ENCODE peak calls at places on chromosomes 2 and 18, in seven cellular contexts. One of them, this sample, is unnamed.

GRCh38 chr2:110852541-110853263 is 120.3 kb downstream of the ACOXL start:
- DNase-seq in GM12878: no peak
- DNase-seq in H1: no peak
- DNase-seq in HCT116: no peak
- DNase-seq in SK-N-SH: no peak
- DNase-seq in HepG2: no peak
- DNase-seq in K562: no peak
- DNase-seq in this sample: no peak

GRCh38 chr18:35458677-35459441 is 38.9 kb downstream of the INO80C start:
- DNase-seq in SK-N-SH: no peak
- DNase-seq in K562: peak
- DNase-seq in HCT116: peak
- DNase-seq in H1: peak
- DNase-seq in GM12878: peak
- DNase-seq in HepG2: peak
- DNase-seq in this sample: no peak

GRCh38 chr2:191740016-191740419 is 62.1 kb downstream of the NABP1 start:
- DNase-seq in HCT116: no peak
- DNase-seq in K562: no peak
- DNase-seq in GM12878: peak
- DNase-seq in HepG2: no peak
- DNase-seq in SK-N-SH: no peak
- DNase-seq in H1: no peak
- DNase-seq in this sample: no peak

GRCh38 chr2:174025271-174026121 is 60.3 kb upstream of the SP3 start:
- DNase-seq in H1: no peak
- DNase-seq in HepG2: peak
- DNase-seq in GM12878: no peak
- DNase-seq in HCT116: no peak
- DNase-seq in K562: no peak
- DNase-seq in SK-N-SH: peak
- DNase-seq in this sample: no peak

GRCh38 chr18:2985628-2986027 is 27.3 kb downstream of the LPIN2 start:
- DNase-seq in GM12878: no peak
- DNase-seq in K562: peak
- DNase-seq in HCT116: peak
- DNase-seq in SK-N-SH: no peak
- DNase-seq in HepG2: peak
- DNase-seq in H1: no peak
- DNase-seq in this sample: no peak

GRCh38 chr2:175414872-175415487 is 233.5 kb upstream of the ATP5MC3 start:
- DNase-seq in K562: peak
- DNase-seq in GM12878: no peak
- DNase-seq in SK-N-SH: peak
- DNase-seq in HepG2: peak
- DNase-seq in HCT116: peak
- DNase-seq in H1: peak
- DNase-seq in this sample: peak

GRCh38 chr2:137675584-137676327 is 288.5 kb upstream of the HNMT start:
- DNase-seq in HCT116: no peak
- DNase-seq in GM12878: no peak
- DNase-seq in H1: no peak
- DNase-seq in K562: no peak
- DNase-seq in HepG2: no peak
- DNase-seq in SK-N-SH: no peak
- DNase-seq in this sample: peak

GRCh38 chr18:75489493-75490190 is 62.1 kb upstream of the SMIM21 start:
- DNase-seq in GM12878: no peak
- DNase-seq in K562: no peak
- DNase-seq in HepG2: peak
- DNase-seq in SK-N-SH: no peak
- DNase-seq in H1: no peak
- DNase-seq in HCT116: peak
- DNase-seq in this sample: no peak

GRCh38 chr2:158713523-158714138 is 81.5 kb upstream of the DAPL1 start:
- DNase-seq in HepG2: no peak
- DNase-seq in H1: no peak
- DNase-seq in GM12878: no peak
- DNase-seq in K562: no peak
- DNase-seq in SK-N-SH: no peak
- DNase-seq in HCT116: no peak
- DNase-seq in this sample: no peak

GRCh38 chr18:34710430-34711386 is 610 bp downstream of the DTNA start:
- DNase-seq in HCT116: no peak
- DNase-seq in H1: no peak
- DNase-seq in SK-N-SH: peak
- DNase-seq in K562: no peak
- DNase-seq in GM12878: no peak
- DNase-seq in HepG2: no peak
- DNase-seq in this sample: no peak

GRCh38 chr2:73239776-73240175 is 5.7 kb downstream of the CCT7 start:
- DNase-seq in H1: no peak
- DNase-seq in HepG2: no peak
- DNase-seq in SK-N-SH: no peak
- DNase-seq in GM12878: no peak
- DNase-seq in HCT116: no peak
- DNase-seq in K562: no peak
- DNase-seq in this sample: no peak

GRCh38 chr2:207847807-207848544 is 78.3 kb upstream of the FZD5 start:
- DNase-seq in GM12878: no peak
- DNase-seq in K562: no peak
- DNase-seq in HCT116: no peak
- DNase-seq in H1: no peak
- DNase-seq in HepG2: peak
- DNase-seq in SK-N-SH: no peak
- DNase-seq in this sample: peak

DNA sequence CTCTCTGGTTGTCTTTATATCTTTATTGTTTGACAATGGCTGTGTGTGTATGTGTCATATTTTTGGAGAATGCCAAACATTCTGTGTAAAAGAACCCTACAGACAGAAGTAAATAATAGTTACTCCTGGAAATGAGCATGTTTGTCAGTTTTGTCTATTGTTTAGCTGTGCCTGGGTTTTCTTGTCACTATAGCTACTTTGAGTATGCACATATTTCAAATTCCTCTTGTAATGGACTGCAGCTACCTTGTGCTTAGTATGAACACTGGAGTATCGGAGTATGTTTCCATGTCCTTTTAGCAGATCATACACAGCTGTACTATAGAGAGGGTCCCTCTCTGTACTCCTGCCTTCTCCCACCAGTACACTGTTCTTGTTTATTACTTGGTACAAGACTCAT is 58.0 kb upstream of the DOCK10 start:
- DNase-seq in SK-N-SH: no peak
- DNase-seq in HCT116: no peak
- DNase-seq in HepG2: no peak
- DNase-seq in GM12878: no peak
- DNase-seq in K562: no peak
- DNase-seq in H1: no peak
- DNase-seq in this sample: no peak
- TF ChIP-seq JUND in SK-N-SH: no peak
- TF ChIP-seq JUND in HCT116: no peak
- TF ChIP-seq JUND in HepG2: no peak
- TF ChIP-seq JUND in GM12878: no peak
- TF ChIP-seq JUND in K562: no peak
- TF ChIP-seq JUND in H1: no peak
- TF ChIP-seq JUND in this sample: no peak

GRCh38 chr2:229087229-229087628 is 183.9 kb downstream of the PID1 start:
- DNase-seq in GM12878: no peak
- DNase-seq in HepG2: no peak
- DNase-seq in H1: no peak
- DNase-seq in K562: no peak
- DNase-seq in HCT116: no peak
- DNase-seq in SK-N-SH: no peak
- DNase-seq in this sample: no peak

GRCh38 chr2:229085439-229085838 is 185.6 kb downstream of the PID1 start:
- DNase-seq in GM12878: no peak
- DNase-seq in SK-N-SH: no peak
- DNase-seq in HCT116: no peak
- DNase-seq in HepG2: no peak
- DNase-seq in H1: no peak
- DNase-seq in K562: no peak
- DNase-seq in this sample: no peak

GRCh38 chr2:229089806-229090205 is 181.3 kb downstream of the PID1 start:
- DNase-seq in HepG2: no peak
- DNase-seq in GM12878: no peak
- DNase-seq in H1: no peak
- DNase-seq in K562: no peak
- DNase-seq in SK-N-SH: no peak
- DNase-seq in HCT116: no peak
- DNase-seq in this sample: no peak

GRCh38 chr2:229087843-229088520 is 183.1 kb downstream of the PID1 start:
- DNase-seq in GM12878: no peak
- DNase-seq in H1: no peak
- DNase-seq in HCT116: no peak
- DNase-seq in HepG2: no peak
- DNase-seq in SK-N-SH: no peak
- DNase-seq in K562: no peak
- DNase-seq in this sample: no peak

DNA sequence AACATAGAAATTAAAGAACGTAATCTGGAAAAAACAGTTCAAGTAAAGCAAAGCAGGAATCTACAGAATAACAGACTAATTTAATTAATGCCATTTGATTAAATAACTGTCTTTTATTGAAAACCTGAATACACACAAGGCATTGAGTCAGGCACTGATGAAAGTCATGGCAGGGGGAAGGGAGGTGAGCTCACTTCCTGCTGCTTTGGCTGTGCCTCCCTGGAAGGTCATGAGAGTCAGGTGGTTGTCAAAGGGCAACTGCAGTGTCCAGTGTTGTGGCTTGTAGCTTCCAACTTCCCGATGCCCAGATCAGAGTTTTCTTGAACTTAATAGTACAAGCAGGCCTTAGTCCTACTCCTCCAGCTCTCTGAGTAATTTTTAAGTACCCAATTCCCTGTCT is 180.9 kb downstream of the PID1 start:
- DNase-seq in HepG2: no peak
- DNase-seq in H1: no peak
- DNase-seq in HCT116: no peak
- DNase-seq in GM12878: no peak
- DNase-seq in K562: no peak
- DNase-seq in SK-N-SH: no peak
- DNase-seq in this sample: no peak
- TF ChIP-seq JUND in HepG2: no peak
- TF ChIP-seq JUND in H1: no peak
- TF ChIP-seq JUND in HCT116: no peak
- TF ChIP-seq JUND in GM12878: no peak
- TF ChIP-seq JUND in K562: no peak
- TF ChIP-seq JUND in SK-N-SH: no peak
- TF ChIP-seq JUND in this sample: no peak

GRCh38 chr2:236607471-236608307 is 38.1 kb downstream of the ACKR3 start:
- DNase-seq in HCT116: no peak
- DNase-seq in SK-N-SH: peak
- DNase-seq in H1: no peak
- DNase-seq in K562: peak
- DNase-seq in HepG2: no peak
- DNase-seq in GM12878: no peak
- DNase-seq in this sample: no peak
- TF ChIP-seq JUND in HCT116: no peak
- TF ChIP-seq JUND in SK-N-SH: no peak
- TF ChIP-seq JUND in H1: no peak
- TF ChIP-seq JUND in K562: no peak
- TF ChIP-seq JUND in HepG2: no peak
- TF ChIP-seq JUND in GM12878: no peak
- TF ChIP-seq JUND in this sample: no peak

GRCh38 chr2:240932724-240933047 is 26.6 kb downstream of the CROCC2 start:
- DNase-seq in HCT116: no peak
- DNase-seq in HepG2: no peak
- DNase-seq in K562: no peak
- DNase-seq in GM12878: no peak
- DNase-seq in H1: no peak
- DNase-seq in SK-N-SH: no peak
- DNase-seq in this sample: no peak

GRCh38 chr2:240932001-240932723 is 26.0 kb downstream of the CROCC2 start:
- DNase-seq in K562: no peak
- DNase-seq in HepG2: no peak
- DNase-seq in HCT116: no peak
- DNase-seq in GM12878: no peak
- DNase-seq in H1: peak
- DNase-seq in SK-N-SH: peak
- DNase-seq in this sample: no peak

GRCh38 chr2:240930631-240931318 is 24.6 kb downstream of the CROCC2 start:
- DNase-seq in HepG2: no peak
- DNase-seq in H1: peak
- DNase-seq in GM12878: no peak
- DNase-seq in HCT116: no peak
- DNase-seq in SK-N-SH: peak
- DNase-seq in K562: no peak
- DNase-seq in this sample: no peak

GRCh38 chr2:240930096-240930630 is 24.0 kb downstream of the CROCC2 start:
- DNase-seq in HepG2: no peak
- DNase-seq in K562: no peak
- DNase-seq in GM12878: no peak
- DNase-seq in SK-N-SH: peak
- DNase-seq in H1: peak
- DNase-seq in HCT116: no peak
- DNase-seq in this sample: no peak

GRCh38 chr2:240931319-240931949 is 25.3 kb downstream of the CROCC2 start:
- DNase-seq in HepG2: no peak
- DNase-seq in SK-N-SH: peak
- DNase-seq in HCT116: no peak
- DNase-seq in H1: peak
- DNase-seq in K562: no peak
- DNase-seq in GM12878: no peak
- DNase-seq in this sample: no peak
- TF ChIP-seq JUND in HepG2: no peak
- TF ChIP-seq JUND in SK-N-SH: no peak
- TF ChIP-seq JUND in HCT116: no peak
- TF ChIP-seq JUND in H1: no peak
- TF ChIP-seq JUND in K562: no peak
- TF ChIP-seq JUND in GM12878: no peak
- TF ChIP-seq JUND in this sample: no peak

GRCh38 chr2:37219046-37219445 is 12.3 kb downstream of the CEBPZ start:
- DNase-seq in K562: no peak
- DNase-seq in HepG2: no peak
- DNase-seq in GM12878: no peak
- DNase-seq in H1: no peak
- DNase-seq in SK-N-SH: no peak
- DNase-seq in HCT116: no peak
- DNase-seq in this sample: no peak

GRCh38 chr2:37211939-37212338 is 15.6 kb downstream of the CEBPZOS start:
- DNase-seq in H1: no peak
- DNase-seq in GM12878: no peak
- DNase-seq in HCT116: no peak
- DNase-seq in SK-N-SH: no peak
- DNase-seq in K562: no peak
- DNase-seq in HepG2: no peak
- DNase-seq in this sample: no peak

GRCh38 chr2:37211212-37211611 is 14.9 kb downstream of the CEBPZOS start:
- DNase-seq in SK-N-SH: no peak
- DNase-seq in GM12878: no peak
- DNase-seq in HCT116: no peak
- DNase-seq in HepG2: no peak
- DNase-seq in H1: no peak
- DNase-seq in K562: no peak
- DNase-seq in this sample: no peak

DNA sequence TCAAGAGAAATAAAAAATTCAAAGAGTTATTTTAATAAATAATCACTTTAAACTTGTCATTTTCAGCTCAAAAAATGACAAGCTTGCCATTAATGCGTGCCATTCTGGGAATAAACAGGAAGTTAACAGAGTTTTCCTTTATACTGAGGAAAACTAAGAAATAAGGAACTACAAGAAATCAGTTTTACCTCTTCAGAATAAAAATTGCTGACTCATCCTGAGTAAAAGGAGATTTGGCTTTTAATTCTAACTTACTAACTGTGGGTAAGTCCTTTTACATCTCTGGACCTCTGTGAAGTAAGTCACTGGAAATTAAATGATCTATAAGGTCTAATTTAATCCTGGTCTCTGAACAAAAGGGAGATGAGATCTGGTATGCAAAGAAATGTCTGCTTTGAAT is 16.1 kb downstream of the CEBPZ start:
- DNase-seq in GM12878: no peak
- DNase-seq in H1: no peak
- DNase-seq in SK-N-SH: no peak
- DNase-seq in HCT116: no peak
- DNase-seq in HepG2: no peak
- DNase-seq in K562: no peak
- DNase-seq in this sample: no peak
- TF ChIP-seq JUND in GM12878: no peak
- TF ChIP-seq JUND in H1: no peak
- TF ChIP-seq JUND in SK-N-SH: no peak
- TF ChIP-seq JUND in HCT116: no peak
- TF ChIP-seq JUND in HepG2: no peak
- TF ChIP-seq JUND in K562: no peak
- TF ChIP-seq JUND in this sample: no peak